ENCODE peak calls at places on chromosomes 16 and 17, in eight cellular contexts. One of them, this sample, is unnamed.

GRCh38 chr16:46972429-46972970 is 974 bp downstream of the DNAJA2 start:
- DNase-seq in cardiac fibroblast: peak
- DNase-seq in body of pancreas: no peak
- DNase-seq in lung: no peak
- DNase-seq in testis: peak
- DNase-seq in fibroblast of mammary gland: peak
- DNase-seq in BJ: no peak
- DNase-seq in dorsolateral prefrontal cortex: no peak
- DNase-seq in this sample: no peak

GRCh38 chr17:7323731-7324437 is 5.3 kb downstream of the NEURL4 start:
- DNase-seq in cardiac fibroblast: peak
- DNase-seq in body of pancreas: peak
- DNase-seq in lung: no peak
- DNase-seq in testis: peak
- DNase-seq in fibroblast of mammary gland: peak
- DNase-seq in BJ: no peak
- DNase-seq in dorsolateral prefrontal cortex: no peak
- DNase-seq in this sample: no peak

GRCh38 chr17:67993153-67993997 is 2.9 kb downstream of the C17orf58 start:
- DNase-seq in cardiac fibroblast: peak
- DNase-seq in body of pancreas: peak
- DNase-seq in lung: peak
- DNase-seq in testis: peak
- DNase-seq in fibroblast of mammary gland: peak
- DNase-seq in BJ: peak
- DNase-seq in dorsolateral prefrontal cortex: peak
- DNase-seq in this sample: no peak

GRCh38 chr16:84268231-84268630 is 26.4 kb upstream of the WFDC1 start:
- DNase-seq in cardiac fibroblast: no peak
- DNase-seq in body of pancreas: no peak
- DNase-seq in lung: no peak
- DNase-seq in testis: no peak
- DNase-seq in fibroblast of mammary gland: no peak
- DNase-seq in BJ: no peak
- DNase-seq in dorsolateral prefrontal cortex: no peak
- DNase-seq in this sample: no peak

GRCh38 chr16:15907863-15908478 is 19.6 kb upstream of the CEP20 start:
- DNase-seq in cardiac fibroblast: peak
- DNase-seq in body of pancreas: no peak
- DNase-seq in lung: peak
- DNase-seq in testis: peak
- DNase-seq in fibroblast of mammary gland: peak
- DNase-seq in BJ: no peak
- DNase-seq in dorsolateral prefrontal cortex: no peak
- DNase-seq in this sample: no peak

GRCh38 chr16:11049396-11050059 is 105.2 kb downstream of the CLEC16A start:
- DNase-seq in cardiac fibroblast: peak
- DNase-seq in body of pancreas: no peak
- DNase-seq in lung: no peak
- DNase-seq in testis: no peak
- DNase-seq in fibroblast of mammary gland: no peak
- DNase-seq in BJ: no peak
- DNase-seq in dorsolateral prefrontal cortex: no peak
- DNase-seq in this sample: no peak

GRCh38 chr17:56833812-56834379 is at the start of the genes C17orf67 and DGKE:
- DNase-seq in cardiac fibroblast: peak
- DNase-seq in body of pancreas: peak
- DNase-seq in lung: peak
- DNase-seq in testis: peak
- DNase-seq in fibroblast of mammary gland: peak
- DNase-seq in BJ: peak
- DNase-seq in dorsolateral prefrontal cortex: peak
- DNase-seq in this sample: peak

GRCh38 chr16:106623-107324 is 28.7 kb downstream of the MPG start:
- DNase-seq in cardiac fibroblast: peak
- DNase-seq in body of pancreas: peak
- DNase-seq in lung: peak
- DNase-seq in testis: peak
- DNase-seq in fibroblast of mammary gland: peak
- DNase-seq in BJ: no peak
- DNase-seq in dorsolateral prefrontal cortex: no peak
- DNase-seq in this sample: peak

GRCh38 chr17:48575066-48575582 is 3.0 kb downstream of the HOXB4 start:
- DNase-seq in cardiac fibroblast: no peak
- DNase-seq in body of pancreas: no peak
- DNase-seq in lung: no peak
- DNase-seq in testis: no peak
- DNase-seq in fibroblast of mammary gland: peak
- DNase-seq in BJ: no peak
- DNase-seq in dorsolateral prefrontal cortex: no peak
- DNase-seq in this sample: no peak

GRCh38 chr16:68752602-68753001 is 15.5 kb downstream of the CDH1 start:
- DNase-seq in cardiac fibroblast: no peak
- DNase-seq in body of pancreas: no peak
- DNase-seq in lung: no peak
- DNase-seq in testis: no peak
- DNase-seq in fibroblast of mammary gland: no peak
- DNase-seq in BJ: no peak
- DNase-seq in dorsolateral prefrontal cortex: no peak
- DNase-seq in this sample: no peak

GRCh38 chr16:63672493-63672892 is 1449.4 kb downstream of the CDH11 start:
- DNase-seq in cardiac fibroblast: no peak
- DNase-seq in body of pancreas: no peak
- DNase-seq in lung: no peak
- DNase-seq in testis: no peak
- DNase-seq in fibroblast of mammary gland: no peak
- DNase-seq in BJ: no peak
- DNase-seq in dorsolateral prefrontal cortex: no peak
- DNase-seq in this sample: no peak

GRCh38 chr16:88869673-88869980 is 3.2 kb upstream of the PABPN1L start:
- DNase-seq in cardiac fibroblast: no peak
- DNase-seq in body of pancreas: no peak
- DNase-seq in lung: no peak
- DNase-seq in testis: no peak
- DNase-seq in fibroblast of mammary gland: no peak
- DNase-seq in BJ: no peak
- DNase-seq in dorsolateral prefrontal cortex: no peak
- DNase-seq in this sample: no peak

GRCh38 chr17:73546770-73547345 is 97.4 kb downstream of the SDK2 start:
- DNase-seq in cardiac fibroblast: no peak
- DNase-seq in body of pancreas: peak
- DNase-seq in lung: peak
- DNase-seq in testis: peak
- DNase-seq in fibroblast of mammary gland: peak
- DNase-seq in BJ: peak
- DNase-seq in dorsolateral prefrontal cortex: no peak
- DNase-seq in this sample: no peak

GRCh38 chr17:17073627-17074521 is 31.6 kb downstream of the MPRIP start:
- DNase-seq in cardiac fibroblast: peak
- DNase-seq in body of pancreas: peak
- DNase-seq in lung: no peak
- DNase-seq in testis: no peak
- DNase-seq in fibroblast of mammary gland: peak
- DNase-seq in BJ: no peak
- DNase-seq in dorsolateral prefrontal cortex: no peak
- DNase-seq in this sample: no peak

GRCh38 chr17:2207815-2208515 is 95.6 kb downstream of the SMG6 start:
- DNase-seq in cardiac fibroblast: no peak
- DNase-seq in body of pancreas: no peak
- DNase-seq in lung: no peak
- DNase-seq in testis: no peak
- DNase-seq in fibroblast of mammary gland: no peak
- DNase-seq in BJ: no peak
- DNase-seq in dorsolateral prefrontal cortex: no peak
- DNase-seq in this sample: no peak

GRCh38 chr16:86772231-86772510 is 193.8 kb downstream of the FOXL1 start:
- DNase-seq in cardiac fibroblast: peak
- DNase-seq in body of pancreas: no peak
- DNase-seq in lung: no peak
- DNase-seq in testis: no peak
- DNase-seq in fibroblast of mammary gland: peak
- DNase-seq in BJ: no peak
- DNase-seq in dorsolateral prefrontal cortex: no peak
- DNase-seq in this sample: no peak

GRCh38 chr16:86771506-86772230 is 193.3 kb downstream of the FOXL1 start:
- DNase-seq in cardiac fibroblast: no peak
- DNase-seq in body of pancreas: no peak
- DNase-seq in lung: no peak
- DNase-seq in testis: no peak
- DNase-seq in fibroblast of mammary gland: no peak
- DNase-seq in BJ: no peak
- DNase-seq in dorsolateral prefrontal cortex: no peak
- DNase-seq in this sample: no peak

GRCh38 chr16:86772671-86773338 is 194.5 kb downstream of the FOXL1 start:
- DNase-seq in cardiac fibroblast: peak
- DNase-seq in body of pancreas: no peak
- DNase-seq in lung: no peak
- DNase-seq in testis: no peak
- DNase-seq in fibroblast of mammary gland: peak
- DNase-seq in BJ: peak
- DNase-seq in dorsolateral prefrontal cortex: no peak
- DNase-seq in this sample: peak

GRCh38 chr16:86774931-86775330 is 196.6 kb downstream of the FOXL1 start:
- DNase-seq in cardiac fibroblast: no peak
- DNase-seq in body of pancreas: no peak
- DNase-seq in lung: no peak
- DNase-seq in testis: no peak
- DNase-seq in fibroblast of mammary gland: no peak
- DNase-seq in BJ: no peak
- DNase-seq in dorsolateral prefrontal cortex: no peak
- DNase-seq in this sample: no peak

GRCh38 chr16:86773339-86773715 is 195.0 kb downstream of the FOXL1 start:
- DNase-seq in cardiac fibroblast: no peak
- DNase-seq in body of pancreas: no peak
- DNase-seq in lung: no peak
- DNase-seq in testis: no peak
- DNase-seq in fibroblast of mammary gland: no peak
- DNase-seq in BJ: no peak
- DNase-seq in dorsolateral prefrontal cortex: no peak
- DNase-seq in this sample: no peak
- H3K4me3 ChIP-seq in cardiac fibroblast: no peak
- H3K4me3 ChIP-seq in body of pancreas: no peak
- H3K4me3 ChIP-seq in lung: no peak
- H3K4me3 ChIP-seq in testis: no peak
- H3K4me3 ChIP-seq in fibroblast of mammary gland: no peak
- H3K4me3 ChIP-seq in BJ: no peak
- H3K4me3 ChIP-seq in dorsolateral prefrontal cortex: no peak
- H3K4me3 ChIP-seq in this sample: no peak

GRCh38 chr17:40442392-40443195 is 656 bp upstream of the IGFBP4 start:
- DNase-seq in cardiac fibroblast: peak
- DNase-seq in body of pancreas: no peak
- DNase-seq in lung: no peak
- DNase-seq in testis: no peak
- DNase-seq in fibroblast of mammary gland: peak
- DNase-seq in BJ: no peak
- DNase-seq in dorsolateral prefrontal cortex: no peak
- DNase-seq in this sample: no peak
- TF ChIP-seq CTCF in cardiac fibroblast: no peak
- TF ChIP-seq CTCF in body of pancreas: no peak
- TF ChIP-seq CTCF in lung: no peak
- TF ChIP-seq CTCF in testis: peak
- TF ChIP-seq CTCF in fibroblast of mammary gland: no peak
- TF ChIP-seq CTCF in BJ: no peak
- TF ChIP-seq CTCF in dorsolateral prefrontal cortex: peak
- TF ChIP-seq CTCF in this sample: no peak

GRCh38 chr17:42852351-42852750 is 1.4 kb downstream of the AOC3 start:
- DNase-seq in cardiac fibroblast: no peak
- DNase-seq in body of pancreas: no peak
- DNase-seq in lung: no peak
- DNase-seq in testis: no peak
- DNase-seq in fibroblast of mammary gland: no peak
- DNase-seq in BJ: no peak
- DNase-seq in dorsolateral prefrontal cortex: no peak
- DNase-seq in this sample: no peak

GRCh38 chr17:42853597-42853967 is 2.6 kb downstream of the AOC3 start:
- DNase-seq in cardiac fibroblast: no peak
- DNase-seq in body of pancreas: no peak
- DNase-seq in lung: no peak
- DNase-seq in testis: no peak
- DNase-seq in fibroblast of mammary gland: no peak
- DNase-seq in BJ: no peak
- DNase-seq in dorsolateral prefrontal cortex: no peak
- DNase-seq in this sample: no peak

GRCh38 chr17:42853968-42854790 is 3.2 kb downstream of the AOC3 start:
- DNase-seq in cardiac fibroblast: no peak
- DNase-seq in body of pancreas: no peak
- DNase-seq in lung: no peak
- DNase-seq in testis: no peak
- DNase-seq in fibroblast of mammary gland: no peak
- DNase-seq in BJ: no peak
- DNase-seq in dorsolateral prefrontal cortex: no peak
- DNase-seq in this sample: no peak

GRCh38 chr17:42850964-42851363 is at the start of gene AOC3:
- DNase-seq in cardiac fibroblast: no peak
- DNase-seq in body of pancreas: peak
- DNase-seq in lung: no peak
- DNase-seq in testis: peak
- DNase-seq in fibroblast of mammary gland: no peak
- DNase-seq in BJ: no peak
- DNase-seq in dorsolateral prefrontal cortex: no peak
- DNase-seq in this sample: no peak

DNA sequence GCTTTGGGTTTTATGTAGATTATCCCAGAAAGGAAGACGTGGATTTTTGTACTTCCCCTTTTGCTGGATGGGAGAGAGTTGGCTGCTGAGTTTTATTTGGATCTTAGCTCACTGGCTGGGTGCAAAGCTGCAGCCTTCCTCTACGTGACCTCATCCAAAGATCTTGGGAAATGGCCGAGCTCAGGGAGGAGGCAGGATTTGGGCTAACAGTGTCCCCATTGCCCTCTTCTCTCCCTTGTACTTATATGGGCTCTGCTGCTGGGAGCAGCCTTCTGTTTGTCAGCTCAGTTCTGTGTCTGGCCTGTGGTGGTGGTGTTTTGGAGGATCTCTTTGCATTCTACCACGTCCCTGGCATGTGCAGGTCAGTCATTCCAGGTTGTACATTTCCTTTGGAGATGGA is 2.0 kb downstream of the AOC3 start:
- DNase-seq in cardiac fibroblast: no peak
- DNase-seq in body of pancreas: no peak
- DNase-seq in lung: no peak
- DNase-seq in testis: no peak
- DNase-seq in fibroblast of mammary gland: no peak
- DNase-seq in BJ: no peak
- DNase-seq in dorsolateral prefrontal cortex: no peak
- DNase-seq in this sample: no peak
- H3K4me3 ChIP-seq in cardiac fibroblast: no peak
- H3K4me3 ChIP-seq in body of pancreas: no peak
- H3K4me3 ChIP-seq in lung: peak
- H3K4me3 ChIP-seq in testis: peak
- H3K4me3 ChIP-seq in fibroblast of mammary gland: no peak
- H3K4me3 ChIP-seq in BJ: no peak
- H3K4me3 ChIP-seq in dorsolateral prefrontal cortex: no peak
- H3K4me3 ChIP-seq in this sample: no peak

DNA sequence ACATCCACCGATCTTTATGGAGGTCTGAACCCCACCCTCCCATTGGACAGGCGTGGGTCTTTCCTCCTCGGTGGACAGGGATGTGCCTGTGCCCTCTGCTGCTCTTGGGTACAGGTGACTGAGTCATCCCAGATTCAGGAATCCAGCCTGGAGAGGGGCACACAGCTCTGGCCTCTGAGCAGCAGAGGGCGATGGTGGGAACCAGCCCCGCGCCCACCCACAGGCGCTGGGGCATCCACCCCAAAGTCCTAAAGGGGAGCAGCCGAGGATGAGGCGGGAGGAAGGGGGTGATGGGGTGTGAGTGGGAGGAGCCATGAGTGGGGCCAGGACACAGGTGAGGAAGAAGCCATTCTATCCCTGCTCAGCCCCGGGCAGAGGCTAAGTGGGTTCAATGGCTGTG is 35.0 kb downstream of the ENGASE start:
- DNase-seq in cardiac fibroblast: no peak
- DNase-seq in body of pancreas: no peak
- DNase-seq in lung: no peak
- DNase-seq in testis: no peak
- DNase-seq in fibroblast of mammary gland: no peak
- DNase-seq in BJ: no peak
- DNase-seq in dorsolateral prefrontal cortex: no peak
- DNase-seq in this sample: no peak
- TF ChIP-seq CTCF in cardiac fibroblast: no peak
- TF ChIP-seq CTCF in body of pancreas: no peak
- TF ChIP-seq CTCF in lung: no peak
- TF ChIP-seq CTCF in testis: no peak
- TF ChIP-seq CTCF in fibroblast of mammary gland: no peak
- TF ChIP-seq CTCF in BJ: peak
- TF ChIP-seq CTCF in dorsolateral prefrontal cortex: no peak
- TF ChIP-seq CTCF in this sample: no peak

This sample was measured in AG04449.